ENCODE peak calls at places on chromosomes 6 and 20, in five cellular contexts. One of them, this sample, is unnamed.

GRCh38 chr6:72040106-72040505 is 153.8 kb downstream of the RIMS1 start:
- DNase-seq in transverse colon: no peak
- DNase-seq in naive thymus-derived CD4-positive, alpha-beta T cell: no peak
- DNase-seq in uterus: no peak
- DNase-seq in left lung: no peak
- DNase-seq in this sample: no peak

GRCh38 chr6:140623498-140623897 is 1249.0 kb upstream of the CITED2 start:
- DNase-seq in transverse colon: no peak
- DNase-seq in naive thymus-derived CD4-positive, alpha-beta T cell: no peak
- DNase-seq in uterus: no peak
- DNase-seq in left lung: no peak
- DNase-seq in this sample: no peak

GRCh38 chr6:37242042-37242428 is 15.5 kb upstream of the TBC1D22B start:
- DNase-seq in transverse colon: no peak
- DNase-seq in naive thymus-derived CD4-positive, alpha-beta T cell: no peak
- DNase-seq in uterus: no peak
- DNase-seq in left lung: no peak
- DNase-seq in this sample: no peak

GRCh38 chr6:109009761-109010612 is 84.7 kb downstream of the SESN1 start:
- DNase-seq in transverse colon: no peak
- DNase-seq in naive thymus-derived CD4-positive, alpha-beta T cell: peak; percentile 10
- DNase-seq in uterus: no peak
- DNase-seq in left lung: no peak
- DNase-seq in this sample: no peak

GRCh38 chr6:160028487-160029275 is 59.8 kb downstream of the IGF2R start:
- DNase-seq in transverse colon: no peak
- DNase-seq in naive thymus-derived CD4-positive, alpha-beta T cell: no peak
- DNase-seq in uterus: no peak
- DNase-seq in left lung: no peak
- DNase-seq in this sample: no peak

GRCh38 chr6:149851461-149851860 is 12.7 kb downstream of the LRP11 start:
- DNase-seq in transverse colon: no peak
- DNase-seq in naive thymus-derived CD4-positive, alpha-beta T cell: no peak
- DNase-seq in uterus: no peak
- DNase-seq in left lung: no peak
- DNase-seq in this sample: no peak

GRCh38 chr20:47949230-47949629 is 163.9 kb upstream of the SULF2 start:
- DNase-seq in transverse colon: no peak
- DNase-seq in naive thymus-derived CD4-positive, alpha-beta T cell: no peak
- DNase-seq in uterus: no peak
- DNase-seq in left lung: no peak
- DNase-seq in this sample: no peak

GRCh38 chr20:51732454-51732791 is 35.8 kb downstream of the ATP9A start:
- DNase-seq in transverse colon: no peak
- DNase-seq in naive thymus-derived CD4-positive, alpha-beta T cell: no peak
- DNase-seq in uterus: peak; percentile 42
- DNase-seq in left lung: no peak
- DNase-seq in this sample: no peak

GRCh38 chr6:45420083-45420908 is 42.6 kb upstream of the SUPT3H start:
- DNase-seq in transverse colon: peak; percentile 56
- DNase-seq in naive thymus-derived CD4-positive, alpha-beta T cell: peak; percentile 36
- DNase-seq in uterus: no peak
- DNase-seq in left lung: peak; percentile 45
- DNase-seq in this sample: no peak

GRCh38 chr6:111356551-111356950 is 126.5 kb downstream of the REV3L start:
- DNase-seq in transverse colon: no peak
- DNase-seq in naive thymus-derived CD4-positive, alpha-beta T cell: no peak
- DNase-seq in uterus: no peak
- DNase-seq in left lung: no peak
- DNase-seq in this sample: no peak

GRCh38 chr20:60254901-60255411 is 296.7 kb downstream of the CDH26 start:
- DNase-seq in transverse colon: no peak
- DNase-seq in naive thymus-derived CD4-positive, alpha-beta T cell: no peak
- DNase-seq in uterus: no peak
- DNase-seq in left lung: no peak
- DNase-seq in this sample: peak; percentile 26

GRCh38 chr6:122246906-122247658 is 152.4 kb upstream of the HSF2 start:
- DNase-seq in transverse colon: no peak
- DNase-seq in naive thymus-derived CD4-positive, alpha-beta T cell: no peak
- DNase-seq in uterus: no peak
- DNase-seq in left lung: no peak
- DNase-seq in this sample: no peak

GRCh38 chr6:90284236-90284744 is 12.4 kb downstream of the BACH2 start:
- DNase-seq in transverse colon: no peak
- DNase-seq in naive thymus-derived CD4-positive, alpha-beta T cell: no peak
- DNase-seq in uterus: peak; percentile 41
- DNase-seq in left lung: peak; percentile 52
- DNase-seq in this sample: no peak

GRCh38 chr6:123215211-123215610 is 219.2 kb downstream of the CLVS2 start:
- DNase-seq in transverse colon: no peak
- DNase-seq in naive thymus-derived CD4-positive, alpha-beta T cell: no peak
- DNase-seq in uterus: no peak
- DNase-seq in left lung: no peak
- DNase-seq in this sample: no peak

GRCh38 chr6:143867236-143867635 is 3.0 kb downstream of the ZC2HC1B start:
- DNase-seq in transverse colon: no peak
- DNase-seq in naive thymus-derived CD4-positive, alpha-beta T cell: no peak
- DNase-seq in uterus: no peak
- DNase-seq in left lung: no peak
- DNase-seq in this sample: no peak

GRCh38 chr6:87754828-87755227 is 52.8 kb upstream of the AKIRIN2 start:
- DNase-seq in transverse colon: no peak
- DNase-seq in naive thymus-derived CD4-positive, alpha-beta T cell: no peak
- DNase-seq in uterus: no peak
- DNase-seq in left lung: no peak
- DNase-seq in this sample: no peak

GRCh38 chr6:135147637-135148592 is 33.2 kb upstream of the MYB start:
- DNase-seq in transverse colon: no peak
- DNase-seq in naive thymus-derived CD4-positive, alpha-beta T cell: no peak
- DNase-seq in uterus: no peak
- DNase-seq in left lung: no peak
- DNase-seq in this sample: no peak

GRCh38 chr20:41671143-41671542 is 53.0 kb upstream of the CHD6 start:
- DNase-seq in transverse colon: no peak
- DNase-seq in naive thymus-derived CD4-positive, alpha-beta T cell: no peak
- DNase-seq in uterus: no peak
- DNase-seq in left lung: no peak
- DNase-seq in this sample: no peak

GRCh38 chr6:7727951-7728854 is 2.3 kb downstream of the BMP6 start:
- DNase-seq in transverse colon: peak; percentile 38
- DNase-seq in naive thymus-derived CD4-positive, alpha-beta T cell: no peak
- DNase-seq in uterus: no peak
- DNase-seq in left lung: no peak
- DNase-seq in this sample: peak; percentile 18

GRCh38 chr6:63014290-63014689 is 197.0 kb upstream of the FKBP1C start:
- DNase-seq in transverse colon: no peak
- DNase-seq in naive thymus-derived CD4-positive, alpha-beta T cell: no peak
- DNase-seq in uterus: no peak
- DNase-seq in left lung: no peak
- DNase-seq in this sample: no peak

DNA sequence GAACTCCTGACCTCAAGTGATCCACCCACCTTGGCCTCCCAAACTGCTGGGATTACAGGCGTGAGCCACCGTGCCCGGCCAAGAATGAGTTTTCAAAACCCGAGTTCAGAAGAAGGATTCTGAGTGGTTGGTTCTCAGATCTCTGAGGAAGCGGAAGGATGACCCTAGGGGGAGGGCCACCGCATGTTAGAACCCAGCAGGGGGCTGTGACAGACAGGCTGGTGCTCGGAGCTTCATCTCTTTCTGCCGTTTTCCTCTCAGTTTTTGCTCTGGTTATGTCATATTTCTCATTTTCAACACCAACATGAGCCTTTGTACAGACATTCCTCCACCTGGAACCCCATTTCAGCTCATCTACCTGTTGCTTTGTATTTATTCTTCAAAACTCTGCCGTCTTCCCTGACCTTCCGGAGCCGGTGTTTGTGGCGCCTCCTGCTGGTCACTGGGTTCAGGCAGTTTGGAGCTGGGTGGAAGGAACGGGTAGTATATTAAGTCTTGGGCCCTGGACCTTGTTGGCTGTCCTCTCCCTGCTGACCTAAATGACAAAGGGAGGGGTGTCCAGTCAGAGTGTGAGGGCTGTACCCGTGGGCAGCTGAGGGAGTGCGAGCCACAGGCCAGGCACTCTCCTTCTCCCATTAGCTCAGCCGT is at the start of gene DEFB123:
- DNase-seq in transverse colon: no peak
- DNase-seq in naive thymus-derived CD4-positive, alpha-beta T cell: no peak
- DNase-seq in uterus: no peak
- DNase-seq in left lung: no peak
- DNase-seq in this sample: no peak
- H3K9me3 ChIP-seq in transverse colon: no peaks in the 10 kb centered on the region
- H3K9me3 ChIP-seq in naive thymus-derived CD4-positive, alpha-beta T cell: no peaks in the 10 kb centered on the region
- H3K9me3 ChIP-seq in uterus: no peaks in the 10 kb centered on the region
- H3K9me3 ChIP-seq in left lung: no peaks in the 10 kb centered on the region
- H3K9me3 ChIP-seq in this sample: no peaks in the 10 kb centered on the region

GRCh38 chr6:15023448-15023847 is 222.4 kb upstream of the JARID2 start:
- DNase-seq in transverse colon: no peak
- DNase-seq in naive thymus-derived CD4-positive, alpha-beta T cell: no peak
- DNase-seq in uterus: no peak
- DNase-seq in left lung: no peak
- DNase-seq in this sample: no peak
- H3K4me3 ChIP-seq in transverse colon: no peak overlapping the region
- H3K4me3 ChIP-seq in naive thymus-derived CD4-positive, alpha-beta T cell: no peak overlapping the region
- H3K4me3 ChIP-seq in uterus: no peak overlapping the region
- H3K4me3 ChIP-seq in left lung: no peak overlapping the region
- H3K4me3 ChIP-seq in this sample: no peak overlapping the region

DNA sequence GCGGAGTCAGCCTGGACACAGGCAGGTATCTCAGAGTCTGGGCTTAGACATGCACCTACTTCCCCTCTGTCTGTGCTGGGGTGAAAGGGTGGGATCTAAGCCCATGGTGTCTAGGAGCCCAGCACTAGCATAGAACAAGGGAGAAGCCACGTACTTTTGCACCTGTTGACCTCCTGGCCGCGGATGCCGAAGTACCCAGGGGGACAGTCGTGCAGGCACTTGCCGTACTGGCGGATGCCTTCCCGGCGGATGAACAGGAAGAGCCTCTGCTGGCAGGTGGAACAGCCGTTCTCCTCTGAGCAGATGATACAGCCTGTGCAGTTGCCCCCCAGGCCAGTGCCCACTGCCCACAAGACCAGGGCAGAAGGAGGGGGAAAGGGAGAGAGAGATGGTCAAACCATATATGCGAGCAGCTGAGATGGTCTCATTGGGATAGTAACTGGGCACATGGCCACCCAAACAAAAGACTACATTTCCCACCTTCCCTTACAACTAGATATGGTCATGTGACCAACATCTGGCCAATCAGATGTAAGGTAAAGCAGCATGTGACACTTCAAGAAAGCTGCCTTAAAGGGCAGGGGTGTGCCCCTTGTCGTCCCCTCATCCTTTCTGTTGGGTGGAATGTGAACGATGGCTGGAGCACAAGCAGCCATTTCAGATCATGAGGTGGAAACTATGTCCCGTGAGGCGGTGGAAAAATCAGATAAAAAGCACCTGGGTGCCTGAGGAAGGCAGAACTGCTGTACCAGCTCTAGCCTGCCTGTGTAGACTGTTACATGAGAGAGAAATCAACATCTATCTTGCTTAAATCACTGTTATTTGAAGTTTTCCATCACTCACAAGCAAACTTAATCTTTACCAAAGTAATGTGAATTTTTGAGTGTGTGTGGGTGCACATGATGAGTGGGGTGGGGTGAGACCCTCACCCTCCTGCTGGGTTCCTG is 34.0 kb downstream of the RSPO4 start:
- DNase-seq in transverse colon: no peak
- DNase-seq in naive thymus-derived CD4-positive, alpha-beta T cell: no peak
- DNase-seq in uterus: no peak
- DNase-seq in left lung: no peak
- DNase-seq in this sample: no peak
- H3K27me3 ChIP-seq in transverse colon: peaks cover 4% of the 10 kb centered on the region
- H3K27me3 ChIP-seq in naive thymus-derived CD4-positive, alpha-beta T cell: no peaks in the 10 kb centered on the region
- H3K27me3 ChIP-seq in uterus: no peaks in the 10 kb centered on the region
- H3K27me3 ChIP-seq in left lung: no peaks in the 10 kb centered on the region
- H3K27me3 ChIP-seq in this sample: no peaks in the 10 kb centered on the region

GRCh38 chr20:55116598-55116997 is 641.2 kb downstream of the DOK5 start:
- DNase-seq in transverse colon: no peak
- DNase-seq in naive thymus-derived CD4-positive, alpha-beta T cell: no peak
- DNase-seq in uterus: no peak
- DNase-seq in left lung: no peak
- DNase-seq in this sample: no peak
- H3K9me3 ChIP-seq in transverse colon: no peaks in the 10 kb centered on the region
- H3K9me3 ChIP-seq in naive thymus-derived CD4-positive, alpha-beta T cell: no peaks in the 10 kb centered on the region
- H3K9me3 ChIP-seq in uterus: no peaks in the 10 kb centered on the region
- H3K9me3 ChIP-seq in left lung: no peaks in the 10 kb centered on the region
- H3K9me3 ChIP-seq in this sample: no peaks in the 10 kb centered on the region

DNA sequence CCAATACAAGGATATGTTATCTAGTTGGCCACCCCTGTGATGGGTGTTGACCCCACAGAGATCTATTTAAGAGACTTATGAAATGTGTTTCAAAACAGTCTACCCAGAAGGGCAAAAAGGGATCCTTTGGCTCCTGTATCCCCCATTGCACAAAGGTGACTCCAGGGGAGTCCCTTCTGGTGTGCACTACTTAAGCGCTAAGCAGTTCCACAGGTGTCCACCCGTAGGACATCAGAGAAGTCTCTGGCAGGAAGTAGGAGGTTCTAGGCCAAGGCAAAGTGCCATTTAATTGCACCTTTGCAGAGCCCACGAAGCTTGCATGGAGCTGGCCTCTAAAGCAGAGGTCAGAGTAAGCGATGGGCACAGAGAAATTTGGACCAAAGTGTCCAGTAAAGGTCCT is 147.7 kb downstream of the MRPL14 start:
- DNase-seq in transverse colon: no peak
- DNase-seq in naive thymus-derived CD4-positive, alpha-beta T cell: no peak
- DNase-seq in uterus: no peak
- DNase-seq in left lung: no peak
- DNase-seq in this sample: no peak
- H3K4me3 ChIP-seq in transverse colon: no peak overlapping the region
- H3K4me3 ChIP-seq in naive thymus-derived CD4-positive, alpha-beta T cell: no peak overlapping the region
- H3K4me3 ChIP-seq in uterus: no peak overlapping the region
- H3K4me3 ChIP-seq in left lung: no peak overlapping the region
- H3K4me3 ChIP-seq in this sample: no peak overlapping the region

This sample was measured in BE2C.